ENCODE peak calls at places on chromosomes 1 and 21, in eight cellular contexts. One of them, this sample, is unnamed.
A peak's percentile ranks its signal among the peaks of the same experiment; 100 is the strongest.

GRCh38 chr1:22930235-22930912 is 42.3 kb downstream of the LACTBL1 start:
- DNase-seq in tibial nerve: no peak
- DNase-seq in stomach: no peak
- DNase-seq in transverse colon: peak; percentile 43
- DNase-seq in upper lobe of left lung: no peak
- DNase-seq in GM12878: no peak
- DNase-seq in sigmoid colon: peak; percentile 63
- DNase-seq in K562: peak; percentile 90
- DNase-seq in this sample: no peak

GRCh38 chr1:204842892-204843291 is 27.8 kb upstream of the NFASC start:
- DNase-seq in tibial nerve: no peak
- DNase-seq in stomach: no peak
- DNase-seq in transverse colon: peak; percentile 30
- DNase-seq in upper lobe of left lung: no peak
- DNase-seq in GM12878: no peak
- DNase-seq in sigmoid colon: no peak
- DNase-seq in K562: no peak
- DNase-seq in this sample: no peak

GRCh38 chr21:45542667-45543370 is 579 bp upstream of the SLC19A1 start:
- DNase-seq in tibial nerve: no peak
- DNase-seq in stomach: peak; percentile 37
- DNase-seq in transverse colon: no peak
- DNase-seq in upper lobe of left lung: peak; percentile 89
- DNase-seq in GM12878: no peak
- DNase-seq in sigmoid colon: peak; percentile 74
- DNase-seq in K562: no peak
- DNase-seq in this sample: peak; percentile 79

GRCh38 chr1:231931146-231931545 is 304.6 kb downstream of the DISC1 start:
- DNase-seq in tibial nerve: no peak
- DNase-seq in stomach: no peak
- DNase-seq in transverse colon: no peak
- DNase-seq in upper lobe of left lung: no peak
- DNase-seq in GM12878: no peak
- DNase-seq in sigmoid colon: no peak
- DNase-seq in K562: no peak
- DNase-seq in this sample: no peak

GRCh38 chr1:77991638-77992037 is 12.8 kb upstream of the FUBP1 start:
- DNase-seq in tibial nerve: no peak
- DNase-seq in stomach: no peak
- DNase-seq in transverse colon: no peak
- DNase-seq in upper lobe of left lung: no peak
- DNase-seq in GM12878: no peak
- DNase-seq in sigmoid colon: no peak
- DNase-seq in K562: no peak
- DNase-seq in this sample: no peak

GRCh38 chr1:17011439-17012307 is at the start of gene ATP13A2:
- DNase-seq in tibial nerve: peak; percentile 56
- DNase-seq in stomach: peak; percentile 89
- DNase-seq in transverse colon: peak; percentile 87
- DNase-seq in upper lobe of left lung: peak; percentile 96
- DNase-seq in GM12878: no peak
- DNase-seq in sigmoid colon: peak; percentile 85
- DNase-seq in K562: peak; percentile 96
- DNase-seq in this sample: no peak

GRCh38 chr1:241834733-241835377 is 13.1 kb upstream of the EXO1 start:
- DNase-seq in tibial nerve: no peak
- DNase-seq in stomach: no peak
- DNase-seq in transverse colon: no peak
- DNase-seq in upper lobe of left lung: no peak
- DNase-seq in GM12878: no peak
- DNase-seq in sigmoid colon: no peak
- DNase-seq in K562: no peak
- DNase-seq in this sample: no peak

GRCh38 chr1:108521990-108522393 is 37.9 kb upstream of the EEIG2 start:
- DNase-seq in tibial nerve: no peak
- DNase-seq in stomach: no peak
- DNase-seq in transverse colon: no peak
- DNase-seq in upper lobe of left lung: no peak
- DNase-seq in GM12878: no peak
- DNase-seq in sigmoid colon: no peak
- DNase-seq in K562: no peak
- DNase-seq in this sample: no peak

GRCh38 chr1:171267391-171267790 is 19.1 kb downstream of the FMO1 start:
- DNase-seq in tibial nerve: no peak
- DNase-seq in stomach: no peak
- DNase-seq in transverse colon: no peak
- DNase-seq in upper lobe of left lung: no peak
- DNase-seq in GM12878: no peak
- DNase-seq in sigmoid colon: no peak
- DNase-seq in K562: no peak
- DNase-seq in this sample: no peak

GRCh38 chr1:117010310-117010969 is 8.9 kb downstream of the CD101 start:
- DNase-seq in tibial nerve: no peak
- DNase-seq in stomach: no peak
- DNase-seq in transverse colon: no peak
- DNase-seq in upper lobe of left lung: no peak
- DNase-seq in GM12878: no peak
- DNase-seq in sigmoid colon: no peak
- DNase-seq in K562: no peak
- DNase-seq in this sample: no peak

GRCh38 chr1:145978860-145979745 is 14.6 kb downstream of the POLR3GL start:
- DNase-seq in tibial nerve: peak; percentile 89
- DNase-seq in stomach: peak; percentile 91
- DNase-seq in transverse colon: peak; percentile 96
- DNase-seq in upper lobe of left lung: no peak
- DNase-seq in GM12878: peak; percentile 99
- DNase-seq in sigmoid colon: peak; percentile 98
- DNase-seq in K562: peak; percentile 99
- DNase-seq in this sample: peak; percentile 96
- TF ChIP-seq CTCF in tibial nerve: peak; percentile 28
- TF ChIP-seq CTCF in stomach: no peak
- TF ChIP-seq CTCF in transverse colon: peak; percentile 53
- TF ChIP-seq CTCF in upper lobe of left lung: peak; percentile 34
- TF ChIP-seq CTCF in GM12878: peak; percentile 42
- TF ChIP-seq CTCF in sigmoid colon: no peak
- TF ChIP-seq CTCF in K562: peak; percentile 53
- TF ChIP-seq CTCF in this sample: no peak

GRCh38 chr1:904271-904950 is 19.3 kb upstream of the SAMD11 start:
- DNase-seq in tibial nerve: peak; percentile 58
- DNase-seq in stomach: peak; percentile 87
- DNase-seq in transverse colon: peak; percentile 83
- DNase-seq in upper lobe of left lung: peak; percentile 98
- DNase-seq in GM12878: no peak
- DNase-seq in sigmoid colon: peak; percentile 87
- DNase-seq in K562: peak; percentile 90
- DNase-seq in this sample: peak; percentile 88
- H3K27ac ChIP-seq in tibial nerve: peak overlapping the region; percentile 21
- H3K27ac ChIP-seq in stomach: no peak overlapping the region
- H3K27ac ChIP-seq in transverse colon: peak overlapping the region; percentile 36
- H3K27ac ChIP-seq in upper lobe of left lung: no peak overlapping the region
- H3K27ac ChIP-seq in GM12878: no peak overlapping the region
- H3K27ac ChIP-seq in sigmoid colon: peak overlapping the region; percentile 37
- H3K27ac ChIP-seq in K562: peak overlapping the region; percentile 68
- H3K27ac ChIP-seq in this sample: no peak overlapping the region

GRCh38 chr1:219322766-219323165 is 149.1 kb downstream of the LYPLAL1 start:
- DNase-seq in tibial nerve: no peak
- DNase-seq in stomach: no peak
- DNase-seq in transverse colon: no peak
- DNase-seq in upper lobe of left lung: no peak
- DNase-seq in GM12878: no peak
- DNase-seq in sigmoid colon: no peak
- DNase-seq in K562: no peak
- DNase-seq in this sample: no peak

GRCh38 chr1:219324171-219324570 is 150.5 kb downstream of the LYPLAL1 start:
- DNase-seq in tibial nerve: no peak
- DNase-seq in stomach: no peak
- DNase-seq in transverse colon: no peak
- DNase-seq in upper lobe of left lung: no peak
- DNase-seq in GM12878: no peak
- DNase-seq in sigmoid colon: no peak
- DNase-seq in K562: no peak
- DNase-seq in this sample: no peak

GRCh38 chr1:219323426-219323825 is 149.7 kb downstream of the LYPLAL1 start:
- DNase-seq in tibial nerve: no peak
- DNase-seq in stomach: no peak
- DNase-seq in transverse colon: no peak
- DNase-seq in upper lobe of left lung: no peak
- DNase-seq in GM12878: no peak
- DNase-seq in sigmoid colon: no peak
- DNase-seq in K562: no peak
- DNase-seq in this sample: no peak

GRCh38 chr1:219325368-219325742 is 151.7 kb downstream of the LYPLAL1 start:
- DNase-seq in tibial nerve: no peak
- DNase-seq in stomach: no peak
- DNase-seq in transverse colon: no peak
- DNase-seq in upper lobe of left lung: no peak
- DNase-seq in GM12878: no peak
- DNase-seq in sigmoid colon: no peak
- DNase-seq in K562: no peak
- DNase-seq in this sample: no peak

GRCh38 chr1:219324629-219325367 is 151.1 kb downstream of the LYPLAL1 start:
- DNase-seq in tibial nerve: no peak
- DNase-seq in stomach: no peak
- DNase-seq in transverse colon: no peak
- DNase-seq in upper lobe of left lung: no peak
- DNase-seq in GM12878: no peak
- DNase-seq in sigmoid colon: no peak
- DNase-seq in K562: no peak
- DNase-seq in this sample: no peak
- TF ChIP-seq EP300 in tibial nerve: no peak
- TF ChIP-seq EP300 in stomach: no peak
- TF ChIP-seq EP300 in transverse colon: no peak
- TF ChIP-seq EP300 in upper lobe of left lung: no peak
- TF ChIP-seq EP300 in GM12878: no peak
- TF ChIP-seq EP300 in sigmoid colon: no peak
- TF ChIP-seq EP300 in K562: no peak
- TF ChIP-seq EP300 in this sample: no peak

DNA sequence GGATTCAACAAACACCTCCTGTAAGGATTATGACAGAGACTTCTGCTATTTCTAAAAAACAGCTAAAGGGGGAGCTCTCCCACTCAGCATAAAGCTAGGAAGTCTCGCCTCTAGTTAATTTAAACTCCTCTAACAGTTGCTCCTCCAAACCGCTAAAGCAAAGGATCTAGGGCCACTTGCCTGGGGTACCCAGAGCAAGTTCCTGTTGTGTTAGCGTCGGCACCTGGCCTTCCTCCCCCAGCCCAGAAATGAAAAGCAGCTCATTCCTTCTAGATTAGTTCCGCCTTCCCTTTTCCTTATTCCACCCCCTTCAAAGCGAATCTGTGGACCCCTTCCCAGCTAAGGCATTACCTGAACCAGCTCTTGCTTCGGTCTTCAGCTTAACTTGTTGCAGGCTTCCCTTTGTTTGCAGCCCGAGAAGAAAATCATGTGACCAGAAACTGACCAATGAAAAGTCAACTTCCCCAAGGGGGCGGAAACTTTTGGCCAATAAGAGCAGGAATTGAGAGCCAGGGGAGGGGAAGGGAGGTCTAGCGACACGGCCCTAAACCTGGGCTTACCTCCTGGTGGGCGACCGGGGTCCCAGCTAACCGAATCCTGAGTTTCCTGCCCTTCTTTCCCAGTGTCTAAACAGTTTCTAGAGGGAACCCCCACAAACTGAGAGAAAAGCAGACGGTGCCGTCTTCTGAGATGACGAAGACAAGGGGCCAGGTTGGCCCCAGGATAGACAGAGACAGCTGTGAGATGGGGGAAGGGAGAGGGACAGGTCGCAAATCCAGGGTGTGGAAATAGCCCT is at the start of gene PBXIP1:
- DNase-seq in tibial nerve: peak; percentile 71
- DNase-seq in stomach: peak; percentile 83
- DNase-seq in transverse colon: peak; percentile 86
- DNase-seq in upper lobe of left lung: no peak
- DNase-seq in GM12878: peak; percentile 92
- DNase-seq in sigmoid colon: peak; percentile 91
- DNase-seq in K562: peak; percentile 85
- DNase-seq in this sample: peak; percentile 88
- TF ChIP-seq CTCF in tibial nerve: peak; percentile 13
- TF ChIP-seq CTCF in stomach: no peak
- TF ChIP-seq CTCF in transverse colon: no peak
- TF ChIP-seq CTCF in upper lobe of left lung: no peak
- TF ChIP-seq CTCF in GM12878: peak; percentile 22
- TF ChIP-seq CTCF in sigmoid colon: no peak
- TF ChIP-seq CTCF in K562: peak; percentile 45
- TF ChIP-seq CTCF in this sample: no peak

DNA sequence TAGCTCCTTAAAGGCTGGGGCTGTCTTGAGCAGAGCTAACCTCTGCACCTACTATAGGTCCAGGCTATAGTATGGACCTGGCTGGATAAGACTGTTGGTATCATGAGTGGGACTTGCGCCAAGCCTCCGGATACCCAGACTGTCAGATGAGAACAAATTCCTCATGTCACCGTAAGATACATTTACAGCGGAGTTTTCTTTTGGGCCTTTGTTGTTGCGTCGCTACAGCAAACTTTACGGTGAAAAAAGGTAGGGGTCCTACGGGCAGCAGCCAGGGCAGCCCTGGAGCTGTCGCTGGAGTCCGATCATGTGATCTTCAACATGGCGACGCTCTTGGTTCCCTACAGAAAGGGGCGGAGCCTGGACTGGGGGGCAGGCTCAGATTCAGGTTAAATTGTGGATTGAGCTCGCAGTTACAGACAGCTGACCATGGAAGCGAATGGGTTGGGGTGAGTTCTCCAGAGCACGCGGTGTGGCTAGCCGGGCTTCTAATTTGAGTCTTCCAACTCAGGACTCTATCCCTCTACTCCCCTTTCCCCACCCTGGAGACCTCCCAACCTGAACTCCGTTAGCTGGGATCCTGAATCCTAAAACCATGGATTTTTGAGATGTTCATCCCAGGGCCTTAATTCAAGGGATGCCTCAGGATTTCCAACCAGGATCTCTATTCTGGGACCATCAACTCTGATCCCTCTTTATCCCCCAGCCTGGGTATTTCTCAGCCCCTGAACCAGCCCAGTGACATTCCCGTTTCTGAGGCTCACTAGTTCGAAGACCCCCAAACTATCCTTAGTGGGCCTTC is at the start of gene UROD:
- DNase-seq in tibial nerve: peak; percentile 84
- DNase-seq in stomach: peak; percentile 90
- DNase-seq in transverse colon: peak; percentile 93
- DNase-seq in upper lobe of left lung: peak; percentile 71
- DNase-seq in GM12878: peak; percentile 90
- DNase-seq in sigmoid colon: peak; percentile 96
- DNase-seq in K562: peak; percentile 95
- DNase-seq in this sample: peak; percentile 95
- H3K27ac ChIP-seq in tibial nerve: peak within 1 kb of the TSS; percentile 91
- H3K27ac ChIP-seq in stomach: peak within 1 kb of the TSS; percentile 86
- H3K27ac ChIP-seq in transverse colon: peak within 1 kb of the TSS; percentile 93
- H3K27ac ChIP-seq in upper lobe of left lung: peak within 1 kb of the TSS; percentile 80
- H3K27ac ChIP-seq in GM12878: peak within 1 kb of the TSS; percentile 79
- H3K27ac ChIP-seq in sigmoid colon: peak within 1 kb of the TSS; percentile 94
- H3K27ac ChIP-seq in K562: peak within 1 kb of the TSS; percentile 85
- H3K27ac ChIP-seq in this sample: peak within 1 kb of the TSS; percentile 90

GRCh38 chr1:27372808-27373690 is 1.6 kb downstream of the FCN3 start:
- DNase-seq in tibial nerve: no peak
- DNase-seq in stomach: no peak
- DNase-seq in transverse colon: no peak
- DNase-seq in upper lobe of left lung: no peak
- DNase-seq in GM12878: no peak
- DNase-seq in sigmoid colon: no peak
- DNase-seq in K562: peak; percentile 73
- DNase-seq in this sample: peak; percentile 63
- TF ChIP-seq EP300 in tibial nerve: no peak
- TF ChIP-seq EP300 in stomach: no peak
- TF ChIP-seq EP300 in transverse colon: no peak
- TF ChIP-seq EP300 in upper lobe of left lung: no peak
- TF ChIP-seq EP300 in GM12878: no peak
- TF ChIP-seq EP300 in sigmoid colon: no peak
- TF ChIP-seq EP300 in K562: no peak
- TF ChIP-seq EP300 in this sample: no peak

GRCh38 chr1:41418868-41419583 is 57.8 kb downstream of the FOXO6 start:
- DNase-seq in tibial nerve: no peak
- DNase-seq in stomach: peak; percentile 90
- DNase-seq in transverse colon: peak; percentile 79
- DNase-seq in upper lobe of left lung: peak; percentile 86
- DNase-seq in GM12878: no peak
- DNase-seq in sigmoid colon: peak; percentile 79
- DNase-seq in K562: no peak
- DNase-seq in this sample: peak; percentile 93
- TF ChIP-seq CTCF in tibial nerve: no peak
- TF ChIP-seq CTCF in stomach: no peak
- TF ChIP-seq CTCF in transverse colon: no peak
- TF ChIP-seq CTCF in upper lobe of left lung: no peak
- TF ChIP-seq CTCF in GM12878: no peak
- TF ChIP-seq CTCF in sigmoid colon: no peak
- TF ChIP-seq CTCF in K562: no peak
- TF ChIP-seq CTCF in this sample: no peak